ENCODE peak calls at places on chromosomes 11 and 22, in four cellular contexts. One of them, this sample, is unnamed.

GRCh38 chr22:20551805-20552449 is 44.5 kb downstream of the MED15 start:
- DNase-seq in cardiac muscle cell: no peak
- DNase-seq in GM23338: no peak
- DNase-seq in RWPE1: no peak
- DNase-seq in this sample: no peak

GRCh38 chr11:118629761-118630661 is 22.6 kb downstream of the PHLDB1 start:
- DNase-seq in cardiac muscle cell: no peak
- DNase-seq in GM23338: no peak
- DNase-seq in RWPE1: peak
- DNase-seq in this sample: no peak

GRCh38 chr11:126277322-126277721 is 5.6 kb upstream of the TIRAP start:
- DNase-seq in cardiac muscle cell: no peak
- DNase-seq in GM23338: no peak
- DNase-seq in RWPE1: no peak
- DNase-seq in this sample: no peak

GRCh38 chr11:118283756-118284350 is 19.8 kb upstream of the MPZL2 start:
- DNase-seq in cardiac muscle cell: no peak
- DNase-seq in GM23338: no peak
- DNase-seq in RWPE1: no peak
- DNase-seq in this sample: no peak

GRCh38 chr22:36891646-36892045 is 21.8 kb upstream of the CSF2RB start:
- DNase-seq in cardiac muscle cell: no peak
- DNase-seq in GM23338: no peak
- DNase-seq in RWPE1: no peak
- DNase-seq in this sample: no peak

GRCh38 chr11:67370351-67371076 is 2.9 kb downstream of the CLCF1 start:
- DNase-seq in cardiac muscle cell: no peak
- DNase-seq in GM23338: no peak
- DNase-seq in RWPE1: no peak
- DNase-seq in this sample: no peak

GRCh38 chr22:20044495-20045151 is 23.7 kb downstream of the TANGO2 start:
- DNase-seq in cardiac muscle cell: no peak
- DNase-seq in GM23338: no peak
- DNase-seq in RWPE1: no peak
- DNase-seq in this sample: no peak

GRCh38 chr22:31893460-31893859 is 50.9 kb upstream of the YWHAH start:
- DNase-seq in cardiac muscle cell: no peak
- DNase-seq in GM23338: no peak
- DNase-seq in RWPE1: no peak
- DNase-seq in this sample: no peak

GRCh38 chr11:63783925-63784592 is 15.5 kb upstream of the ZFTA start:
- DNase-seq in cardiac muscle cell: peak
- DNase-seq in GM23338: no peak
- DNase-seq in RWPE1: no peak
- DNase-seq in this sample: no peak

GRCh38 chr11:45219411-45219810 is 66.7 kb downstream of the SYT13 start:
- DNase-seq in cardiac muscle cell: no peak
- DNase-seq in GM23338: no peak
- DNase-seq in RWPE1: no peak
- DNase-seq in this sample: no peak

GRCh38 chr11:125165111-125165663 is 636 bp downstream of the PKNOX2 start:
- DNase-seq in cardiac muscle cell: peak
- DNase-seq in GM23338: peak
- DNase-seq in RWPE1: peak
- DNase-seq in this sample: no peak

GRCh38 chr11:34655335-34656008 is 34.6 kb downstream of the EHF start:
- DNase-seq in cardiac muscle cell: no peak
- DNase-seq in GM23338: no peak
- DNase-seq in RWPE1: no peak
- DNase-seq in this sample: no peak

GRCh38 chr11:121374286-121374985 is 77.7 kb upstream of the SORL1 start:
- DNase-seq in cardiac muscle cell: no peak
- DNase-seq in GM23338: no peak
- DNase-seq in RWPE1: no peak
- DNase-seq in this sample: no peak

GRCh38 chr11:118010738-118011461 is 24.7 kb downstream of the IL10RA start:
- DNase-seq in cardiac muscle cell: no peak
- DNase-seq in GM23338: no peak
- DNase-seq in RWPE1: no peak
- DNase-seq in this sample: no peak

GRCh38 chr22:25762147-25762546 is 20.2 kb downstream of the MYO18B start:
- DNase-seq in cardiac muscle cell: peak
- DNase-seq in GM23338: no peak
- DNase-seq in RWPE1: no peak
- DNase-seq in this sample: no peak

GRCh38 chr11:61587951-61588695 is 7.2 kb upstream of the SYT7 start:
- DNase-seq in cardiac muscle cell: peak
- DNase-seq in GM23338: peak
- DNase-seq in RWPE1: peak
- DNase-seq in this sample: peak

GRCh38 chr11:12098601-12099000 is 11.8 kb upstream of the MICAL2 start:
- DNase-seq in cardiac muscle cell: no peak
- DNase-seq in GM23338: no peak
- DNase-seq in RWPE1: no peak
- DNase-seq in this sample: no peak

GRCh38 chr11:35357893-35358292 is 61.5 kb downstream of the SLC1A2 start:
- DNase-seq in cardiac muscle cell: no peak
- DNase-seq in GM23338: no peak
- DNase-seq in RWPE1: no peak
- DNase-seq in this sample: no peak

GRCh38 chr11:10350341-10350740 is 45.5 kb downstream of the ADM start:
- DNase-seq in cardiac muscle cell: no peak
- DNase-seq in GM23338: peak
- DNase-seq in RWPE1: peak
- DNase-seq in this sample: no peak

GRCh38 chr11:34269694-34270245 is 88.0 kb downstream of the ABTB2 start:
- DNase-seq in cardiac muscle cell: no peak
- DNase-seq in GM23338: no peak
- DNase-seq in RWPE1: no peak
- DNase-seq in this sample: no peak

GRCh38 chr11:11980841-11981308 is 27.6 kb downstream of the DKK3 start:
- DNase-seq in cardiac muscle cell: no peak
- DNase-seq in GM23338: no peak
- DNase-seq in RWPE1: no peak
- DNase-seq in this sample: no peak

GRCh38 chr11:34570584-34570983 is 50.3 kb upstream of the EHF start:
- DNase-seq in cardiac muscle cell: no peak
- DNase-seq in GM23338: no peak
- DNase-seq in RWPE1: no peak
- DNase-seq in this sample: no peak

GRCh38 chr11:126526471-126526870 is 171.0 kb downstream of the ST3GAL4 start:
- DNase-seq in cardiac muscle cell: no peak
- DNase-seq in GM23338: no peak
- DNase-seq in RWPE1: no peak
- DNase-seq in this sample: no peak

GRCh38 chr11:120215634-120216033 is 4.8 kb downstream of the OAF start:
- DNase-seq in cardiac muscle cell: no peak
- DNase-seq in GM23338: no peak
- DNase-seq in RWPE1: no peak
- DNase-seq in this sample: no peak

GRCh38 chr11:78292109-78292803 is 103.5 kb downstream of the USP35 start:
- DNase-seq in cardiac muscle cell: no peak
- DNase-seq in GM23338: no peak
- DNase-seq in RWPE1: no peak
- DNase-seq in this sample: no peak

GRCh38 chr22:43088616-43088978 is 594 bp downstream of the TTLL1 start:
- DNase-seq in cardiac muscle cell: no peak
- DNase-seq in GM23338: no peak
- DNase-seq in RWPE1: no peak
- DNase-seq in this sample: no peak

GRCh38 chr22:37316875-37317371 is 34.6 kb downstream of the CYTH4 start:
- DNase-seq in cardiac muscle cell: peak
- DNase-seq in GM23338: peak
- DNase-seq in RWPE1: peak
- DNase-seq in this sample: peak

GRCh38 chr11:45431301-45432018 is 145.3 kb upstream of the SYT13 start:
- DNase-seq in cardiac muscle cell: no peak
- DNase-seq in GM23338: no peak
- DNase-seq in RWPE1: no peak
- DNase-seq in this sample: peak

GRCh38 chr11:104151404-104152204 is 12.3 kb downstream of the PDGFD start:
- DNase-seq in cardiac muscle cell: no peak
- DNase-seq in GM23338: no peak
- DNase-seq in RWPE1: peak
- DNase-seq in this sample: no peak

GRCh38 chr11:117232022-117232878 is at the start of the genes PCSK7 and RNF214:
- DNase-seq in cardiac muscle cell: peak
- DNase-seq in GM23338: peak
- DNase-seq in RWPE1: peak
- DNase-seq in this sample: peak

DNA sequence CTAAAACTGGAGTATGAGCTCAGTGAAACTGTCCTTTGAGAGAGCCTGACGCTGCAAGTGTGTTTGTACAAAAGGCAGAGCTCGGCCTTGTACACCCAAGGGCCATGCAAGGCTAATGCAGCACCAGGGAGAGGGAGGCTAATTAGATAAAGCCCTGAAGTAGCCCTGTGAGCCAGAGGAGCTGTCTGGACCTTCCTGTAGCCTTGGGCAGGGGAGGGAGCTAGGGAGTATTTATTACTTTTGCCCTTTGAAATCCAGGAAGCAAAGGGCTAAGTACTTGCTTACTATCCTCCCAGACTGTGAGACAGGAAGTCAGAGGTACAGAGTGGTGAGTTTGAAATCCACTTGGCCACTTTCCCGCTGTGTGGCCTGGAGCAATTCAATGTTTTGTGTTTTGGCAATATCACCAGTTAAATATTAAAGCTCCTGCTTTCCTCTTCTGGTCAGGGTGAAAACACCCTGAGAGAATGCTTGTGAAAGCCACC is 10.2 kb upstream of the LDHA start:
- DNase-seq in cardiac muscle cell: peak
- DNase-seq in GM23338: no peak
- DNase-seq in RWPE1: peak
- DNase-seq in this sample: peak
- TF ChIP-seq CTCF in cardiac muscle cell: no peak
- TF ChIP-seq CTCF in GM23338: no peak
- TF ChIP-seq CTCF in RWPE1: no peak
- TF ChIP-seq CTCF in this sample: no peak

DNA sequence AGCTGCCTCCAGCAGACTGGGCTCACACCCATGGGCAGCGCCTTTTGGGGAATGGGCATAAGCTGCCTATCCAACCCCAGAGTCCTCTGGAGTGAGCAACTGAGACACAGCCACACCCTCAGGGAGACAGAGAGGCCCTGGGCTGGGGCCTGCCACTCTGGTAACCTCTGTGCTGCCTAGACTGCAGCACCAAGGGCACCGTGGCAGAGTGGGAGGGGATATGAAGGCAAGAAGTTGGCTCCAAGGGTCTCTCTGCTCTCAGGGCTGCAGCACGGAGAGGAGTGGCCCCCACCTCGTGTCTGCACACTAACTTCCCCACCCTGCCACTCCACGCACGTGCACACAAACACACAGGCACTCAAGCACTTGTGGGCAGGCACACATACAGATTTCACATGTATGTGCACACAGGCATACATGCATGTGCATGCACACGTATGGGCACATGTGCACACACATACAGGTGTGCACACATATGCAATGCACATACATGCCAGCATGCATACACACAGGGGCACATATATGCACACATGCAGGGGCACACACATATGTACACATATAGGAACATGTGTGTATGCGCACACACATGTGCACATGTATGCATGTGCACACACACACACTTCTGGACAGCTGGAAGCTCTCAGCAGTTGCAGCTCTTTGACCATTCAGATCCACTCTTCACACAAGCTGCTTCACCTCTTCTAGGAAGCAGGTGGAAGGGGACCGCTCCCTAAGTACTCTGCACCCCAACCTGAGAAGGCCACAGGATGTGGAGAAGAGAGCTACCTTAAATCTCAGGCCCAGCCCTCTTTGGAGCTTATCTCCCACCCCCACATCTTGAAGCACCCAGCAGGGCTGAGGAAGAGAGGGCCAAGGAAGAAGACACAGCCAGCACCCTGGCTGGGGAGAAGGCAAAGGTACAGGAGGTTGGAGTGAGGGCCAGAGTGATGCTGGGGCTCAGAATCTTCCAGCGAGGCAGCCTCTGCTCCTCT is 4.3 kb downstream of the IGSF9B start:
- DNase-seq in cardiac muscle cell: no peak
- DNase-seq in GM23338: no peak
- DNase-seq in RWPE1: no peak
- DNase-seq in this sample: no peak
- H3K27ac ChIP-seq in cardiac muscle cell: no peak
- H3K27ac ChIP-seq in GM23338: peak
- H3K27ac ChIP-seq in RWPE1: no peak
- H3K27ac ChIP-seq in this sample: peak

GRCh38 chr11:112697779-112698178 is 263.4 kb upstream of the NCAM1 start:
- DNase-seq in cardiac muscle cell: no peak
- DNase-seq in GM23338: no peak
- DNase-seq in RWPE1: no peak
- DNase-seq in this sample: no peak
- TF ChIP-seq CTCF in cardiac muscle cell: no peak
- TF ChIP-seq CTCF in GM23338: peak
- TF ChIP-seq CTCF in RWPE1: no peak
- TF ChIP-seq CTCF in this sample: no peak

GRCh38 chr11:726278-726915 is 20.4 kb downstream of the EPS8L2 start:
- DNase-seq in cardiac muscle cell: peak
- DNase-seq in GM23338: peak
- DNase-seq in RWPE1: peak
- DNase-seq in this sample: peak
- H3K27ac ChIP-seq in cardiac muscle cell: no peak
- H3K27ac ChIP-seq in GM23338: no peak
- H3K27ac ChIP-seq in RWPE1: peak
- H3K27ac ChIP-seq in this sample: peak

GRCh38 chr11:47248664-47249377 is at the start of gene ACP2:
- DNase-seq in cardiac muscle cell: peak
- DNase-seq in GM23338: peak
- DNase-seq in RWPE1: peak
- DNase-seq in this sample: peak
- TF ChIP-seq CTCF in cardiac muscle cell: peak
- TF ChIP-seq CTCF in GM23338: no peak
- TF ChIP-seq CTCF in RWPE1: peak
- TF ChIP-seq CTCF in this sample: peak